ENCODE peak calls at places on chromosomes 6 and 20, in six cellular contexts. One of them, this sample, is unnamed.

GRCh38 chr20:43191946-43192847 is 2.5 kb upstream of the PTPRT start:
- DNase-seq in fibroblast of pulmonary artery: no peak
- DNase-seq in EL: peak
- DNase-seq in epithelial cell of prostate: no peak
- DNase-seq in adrenal gland: peak
- DNase-seq in memory B cell: no peak
- DNase-seq in this sample: peak

GRCh38 chr6:25749837-25750236 is 4.7 kb upstream of the SLC17A4 start:
- DNase-seq in adrenal gland: no peak
- DNase-seq in fibroblast of pulmonary artery: no peak
- DNase-seq in EL: no peak
- DNase-seq in epithelial cell of prostate: no peak
- DNase-seq in memory B cell: no peak
- DNase-seq in this sample: no peak

GRCh38 chr20:13870349-13870748 is 85.5 kb downstream of the NDUFAF5 start:
- DNase-seq in EL: no peak
- DNase-seq in epithelial cell of prostate: no peak
- DNase-seq in adrenal gland: no peak
- DNase-seq in fibroblast of pulmonary artery: no peak
- DNase-seq in memory B cell: no peak
- DNase-seq in this sample: no peak

GRCh38 chr20:25669826-25670422 is 26.7 kb downstream of the ZNF337 start:
- DNase-seq in memory B cell: no peak
- DNase-seq in EL: peak
- DNase-seq in fibroblast of pulmonary artery: peak
- DNase-seq in adrenal gland: peak
- DNase-seq in epithelial cell of prostate: peak
- DNase-seq in this sample: peak

GRCh38 chr20:51262240-51262639 is 239.3 kb upstream of the KCNG1 start:
- DNase-seq in EL: no peak
- DNase-seq in adrenal gland: no peak
- DNase-seq in memory B cell: no peak
- DNase-seq in epithelial cell of prostate: no peak
- DNase-seq in fibroblast of pulmonary artery: no peak
- DNase-seq in this sample: no peak

GRCh38 chr6:38375341-38375740 is 264.4 kb downstream of the BTBD9 start:
- DNase-seq in fibroblast of pulmonary artery: no peak
- DNase-seq in epithelial cell of prostate: no peak
- DNase-seq in EL: peak
- DNase-seq in adrenal gland: no peak
- DNase-seq in memory B cell: no peak
- DNase-seq in this sample: peak

GRCh38 chr20:43066061-43066575 is 123.6 kb downstream of the PTPRT start:
- DNase-seq in epithelial cell of prostate: no peak
- DNase-seq in adrenal gland: no peak
- DNase-seq in fibroblast of pulmonary artery: no peak
- DNase-seq in EL: no peak
- DNase-seq in memory B cell: no peak
- DNase-seq in this sample: no peak

GRCh38 chr6:151807513-151808330 is at the start of gene ESR1:
- DNase-seq in memory B cell: peak
- DNase-seq in EL: peak
- DNase-seq in fibroblast of pulmonary artery: peak
- DNase-seq in epithelial cell of prostate: no peak
- DNase-seq in adrenal gland: peak
- DNase-seq in this sample: no peak

GRCh38 chr20:21515300-21516179 is 1.7 kb upstream of the NKX2-2 start:
- DNase-seq in memory B cell: no peak
- DNase-seq in epithelial cell of prostate: no peak
- DNase-seq in adrenal gland: no peak
- DNase-seq in fibroblast of pulmonary artery: no peak
- DNase-seq in EL: no peak
- DNase-seq in this sample: no peak

GRCh38 chr20:10673831-10674683 is at the start of gene JAG1:
- DNase-seq in EL: peak
- DNase-seq in epithelial cell of prostate: peak
- DNase-seq in adrenal gland: peak
- DNase-seq in fibroblast of pulmonary artery: peak
- DNase-seq in memory B cell: peak
- DNase-seq in this sample: peak

GRCh38 chr20:44019638-44020335 is 105.1 kb downstream of the TOX2 start:
- DNase-seq in fibroblast of pulmonary artery: peak
- DNase-seq in EL: peak
- DNase-seq in epithelial cell of prostate: no peak
- DNase-seq in adrenal gland: peak
- DNase-seq in memory B cell: no peak
- DNase-seq in this sample: peak

GRCh38 chr6:126820617-126821016 is 297.9 kb upstream of the RSPO3 start:
- DNase-seq in memory B cell: no peak
- DNase-seq in adrenal gland: no peak
- DNase-seq in EL: no peak
- DNase-seq in epithelial cell of prostate: no peak
- DNase-seq in fibroblast of pulmonary artery: no peak
- DNase-seq in this sample: no peak

GRCh38 chr6:100731411-100731810 is 149.7 kb downstream of the ASCC3 start:
- DNase-seq in fibroblast of pulmonary artery: no peak
- DNase-seq in adrenal gland: no peak
- DNase-seq in epithelial cell of prostate: no peak
- DNase-seq in memory B cell: no peak
- DNase-seq in EL: no peak
- DNase-seq in this sample: no peak

GRCh38 chr6:35034411-35035171 is 106.5 kb downstream of the TCP11 start:
- DNase-seq in memory B cell: no peak
- DNase-seq in epithelial cell of prostate: no peak
- DNase-seq in EL: no peak
- DNase-seq in fibroblast of pulmonary artery: peak
- DNase-seq in adrenal gland: peak
- DNase-seq in this sample: no peak

GRCh38 chr6:158539363-158539762 is 20.5 kb upstream of the TMEM181 start:
- DNase-seq in memory B cell: no peak
- DNase-seq in fibroblast of pulmonary artery: no peak
- DNase-seq in EL: no peak
- DNase-seq in epithelial cell of prostate: no peak
- DNase-seq in adrenal gland: no peak
- DNase-seq in this sample: no peak

GRCh38 chr6:105814745-105815536 is 271.2 kb upstream of the PRDM1 start:
- DNase-seq in memory B cell: no peak
- DNase-seq in EL: no peak
- DNase-seq in epithelial cell of prostate: no peak
- DNase-seq in adrenal gland: no peak
- DNase-seq in fibroblast of pulmonary artery: no peak
- DNase-seq in this sample: no peak

GRCh38 chr6:31386099-31386498 is 17.3 kb upstream of the MICA start:
- DNase-seq in epithelial cell of prostate: no peak
- DNase-seq in EL: no peak
- DNase-seq in adrenal gland: no peak
- DNase-seq in fibroblast of pulmonary artery: no peak
- DNase-seq in memory B cell: no peak
- DNase-seq in this sample: no peak

GRCh38 chr6:119669228-119669627 is 319.7 kb upstream of the MAN1A1 start:
- DNase-seq in memory B cell: no peak
- DNase-seq in adrenal gland: no peak
- DNase-seq in EL: no peak
- DNase-seq in fibroblast of pulmonary artery: no peak
- DNase-seq in epithelial cell of prostate: no peak
- DNase-seq in this sample: no peak

GRCh38 chr6:2818593-2818992 is 23.1 kb downstream of the SERPINB1 start:
- DNase-seq in memory B cell: no peak
- DNase-seq in fibroblast of pulmonary artery: peak
- DNase-seq in EL: peak
- DNase-seq in epithelial cell of prostate: no peak
- DNase-seq in adrenal gland: peak
- DNase-seq in this sample: peak

GRCh38 chr6:41332241-41332640 is 3.2 kb upstream of the NCR2 start:
- DNase-seq in memory B cell: no peak
- DNase-seq in epithelial cell of prostate: no peak
- DNase-seq in adrenal gland: no peak
- DNase-seq in EL: no peak
- DNase-seq in fibroblast of pulmonary artery: no peak
- DNase-seq in this sample: no peak

GRCh38 chr6:100880149-100880900 is 804 bp downstream of the ASCC3 start:
- DNase-seq in fibroblast of pulmonary artery: peak
- DNase-seq in adrenal gland: no peak
- DNase-seq in EL: peak
- DNase-seq in epithelial cell of prostate: no peak
- DNase-seq in memory B cell: no peak
- DNase-seq in this sample: peak

GRCh38 chr6:11011787-11012234 is 32.3 kb downstream of the ELOVL2 start:
- DNase-seq in memory B cell: no peak
- DNase-seq in epithelial cell of prostate: no peak
- DNase-seq in adrenal gland: no peak
- DNase-seq in fibroblast of pulmonary artery: peak
- DNase-seq in EL: no peak
- DNase-seq in this sample: no peak